ENCODE peak calls at places on chromosomes 13 and 19, in eight cellular contexts. X is right lobe of liver; Z is psoas muscle; J is BJ; Q is lower leg skin; A is CD8-positive, alpha-beta T cell; M is tibial artery; N is heart left ventricle. W is an unnamed sample.

GRCh38 chr19:32642771-32643170 is 32.2 kb downstream of the ANKRD27 start:
- DNase-seq in X (no peak), Z (no peak), J (no peak), Q (no peak), A (peak; percentile 60), M (no peak), N (no peak), W (no peak)

GRCh38 chr13:24063281-24063851 is 97.2 kb upstream of the SPATA13 start:
- DNase-seq in X (no peak), Z (no peak), J (no peak), Q (no peak), A (no peak), M (no peak), N (no peak), W (no peak)

GRCh38 chr13:93788456-93788855 is 561.8 kb downstream of the GPC6 start:
- DNase-seq in X (no peak), Z (no peak), J (no peak), Q (no peak), A (no peak), M (no peak), N (no peak), W (no peak)

GRCh38 chr13:86877449-86877848 is 793.7 kb upstream of the SLITRK5 start:
- DNase-seq in X (no peak), Z (no peak), J (no peak), Q (no peak), A (no peak), M (no peak), N (no peak), W (no peak)

GRCh38 chr19:1183543-1184172 is 9.6 kb upstream of the SBNO2 start:
- DNase-seq in X (peak; percentile 85), Z (no peak), J (no peak), Q (no peak), A (no peak), M (no peak), N (no peak), W (peak; percentile 92)

GRCh38 chr13:50452761-50453160 is 390.7 kb downstream of the DLEU7 start:
- DNase-seq in X (no peak), Z (no peak), J (no peak), Q (no peak), A (no peak), M (no peak), N (no peak), W (no peak)

GRCh38 chr19:33376423-33376822 is 2.9 kb downstream of the CEBPG start:
- DNase-seq in X (peak; percentile 85), Z (peak; percentile 88), J (peak; percentile 50), Q (peak; percentile 95), A (no peak), M (peak; percentile 74), N (peak; percentile 82), W (no peak)

GRCh38 chr13:98022210-98022609 is 68.7 kb downstream of the IPO5 start:
- DNase-seq in X (no peak), Z (no peak), J (peak; percentile 51), Q (no peak), A (no peak), M (no peak), N (no peak), W (no peak)

GRCh38 chr19:18967358-18968146 is 26.5 kb upstream of the HOMER3 start:
- DNase-seq in X (peak; percentile 77), Z (peak; percentile 77), J (no peak), Q (peak; percentile 96), A (no peak), M (peak; percentile 79), N (peak; percentile 74), W (no peak)

GRCh38 chr13:24076124-24076523 is 84.4 kb upstream of the SPATA13 start:
- DNase-seq in X (peak; percentile 61), Z (no peak), J (no peak), Q (no peak), A (no peak), M (no peak), N (no peak), W (no peak)

GRCh38 chr19:53916004-53916403 is 6.9 kb downstream of the CACNG7 start:
- DNase-seq in X (no peak), Z (no peak), J (no peak), Q (no peak), A (no peak), M (no peak), N (no peak), W (no peak)

GRCh38 chr19:35509018-35509652 is 4.3 kb downstream of the DMKN start:
- DNase-seq in X (no peak), Z (no peak), J (no peak), Q (no peak), A (peak; percentile 40), M (no peak), N (no peak), W (no peak)

GRCh38 chr13:30355405-30355741 is 48.0 kb upstream of the KATNAL1 start:
- DNase-seq in X (peak; percentile 49), Z (no peak), J (no peak), Q (peak; percentile 75), A (peak; percentile 63), M (no peak), N (no peak), W (no peak)

GRCh38 chr19:2552859-2553258 is 76.9 kb downstream of the GADD45B start:
- DNase-seq in X (no peak), Z (no peak), J (no peak), Q (no peak), A (peak; percentile 37), M (no peak), N (no peak), W (no peak)

GRCh38 chr19:11321206-11322126 is 18.0 kb downstream of the RAB3D start:
- DNase-seq in X (no peak), Z (no peak), J (no peak), Q (no peak), A (no peak), M (no peak), N (no peak), W (no peak)

GRCh38 chr19:2372076-2372612 is 12.1 kb downstream of the TMPRSS9 start:
- DNase-seq in X (no peak), Z (no peak), J (no peak), Q (no peak), A (no peak), M (no peak), N (no peak), W (no peak)

GRCh38 chr19:41999071-41999877 is 5.2 kb upstream of the ATP1A3 start:
- DNase-seq in X (no peak), Z (no peak), J (no peak), Q (no peak), A (no peak), M (no peak), N (peak; percentile 58), W (no peak)

GRCh38 chr19:41999878-42000208 is 5.8 kb upstream of the ATP1A3 start:
- DNase-seq in X (no peak), Z (no peak), J (no peak), Q (no peak), A (no peak), M (no peak), N (peak; percentile 18), W (no peak)

GRCh38 chr19:41997851-41998229 is 3.8 kb upstream of the ATP1A3 start:
- DNase-seq in X (no peak), Z (no peak), J (no peak), Q (no peak), A (no peak), M (no peak), N (no peak), W (no peak)

GRCh38 chr19:41997121-41997850 is 3.3 kb upstream of the ATP1A3 start:
- DNase-seq in X (peak; percentile 42), Z (peak; percentile 37), J (no peak), Q (no peak), A (peak; percentile 42), M (no peak), N (no peak), W (no peak)

DNA sequence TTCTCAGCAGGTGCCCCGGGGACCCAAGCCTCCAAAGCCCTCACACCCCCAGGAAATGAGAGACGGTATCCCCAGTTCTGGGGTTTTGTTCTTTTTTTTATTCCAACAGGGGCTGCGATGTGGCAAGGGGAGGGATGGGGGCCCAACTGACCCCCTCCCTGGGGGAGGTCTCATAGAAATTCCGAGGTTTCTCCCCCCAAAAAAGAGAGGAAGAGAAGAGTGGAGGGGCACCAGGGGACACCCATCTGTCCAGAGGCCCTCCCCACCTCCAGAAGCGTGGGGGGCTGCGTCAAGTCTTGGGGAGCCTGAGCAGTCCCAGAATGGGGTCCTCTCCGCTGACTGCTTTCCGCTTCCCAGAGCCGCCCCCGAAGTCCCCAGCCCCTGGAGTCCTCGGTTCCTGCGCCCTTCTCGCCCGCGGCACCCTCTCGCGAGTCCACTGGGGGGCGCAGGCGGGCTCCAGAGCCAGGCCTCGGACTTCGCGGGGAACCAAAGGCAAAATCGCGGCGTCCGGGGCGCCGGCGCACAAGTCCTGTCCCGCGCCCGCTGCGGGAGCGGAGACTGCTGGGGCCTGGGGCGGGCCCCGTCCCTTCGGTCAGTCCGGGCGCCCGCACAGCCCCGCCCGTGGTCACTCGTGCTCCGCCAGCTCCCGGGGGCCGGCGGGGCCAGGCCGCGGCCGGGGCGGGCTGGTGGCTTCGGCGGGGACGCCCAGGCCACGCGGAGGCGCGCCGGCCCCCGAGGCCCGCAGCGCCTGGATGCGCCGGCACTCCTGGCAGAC is 4.4 kb upstream of the ATP1A3 start:
- DNase-seq in X (no peak), Z (no peak), J (no peak), Q (no peak), A (peak; percentile 28), M (no peak), N (no peak), W (no peak)
- H3K4me3 ChIP-seq in X (no peak overlapping the region), Z (peak overlapping the region; percentile 36), J (no peak overlapping the region), Q (no peak overlapping the region), A (no peak overlapping the region), M (no peak overlapping the region), N (no peak overlapping the region), W (no peak overlapping the region)

GRCh38 chr13:33722216-33722900 is 95.6 kb upstream of the RFC3 start:
- DNase-seq in X (no peak), Z (no peak), J (no peak), Q (no peak), A (no peak), M (no peak), N (no peak), W (no peak)
- H3K4me3 ChIP-seq in X (no peak overlapping the region), Z (no peak overlapping the region), J (no peak overlapping the region), Q (no peak overlapping the region), A (no peak overlapping the region), M (no peak overlapping the region), N (no peak overlapping the region), W (no peak overlapping the region)

GRCh38 chr13:40983725-40984669 is 35.1 kb downstream of the ELF1 start:
- DNase-seq in X (no peak), Z (no peak), J (no peak), Q (no peak), A (no peak), M (no peak), N (no peak), W (no peak)
- H3K4me3 ChIP-seq in X (no peak overlapping the region), Z (peak overlapping the region; percentile 43), J (no peak overlapping the region), Q (no peak overlapping the region), A (no peak overlapping the region), M (no peak overlapping the region), N (peak overlapping the region; percentile 36), W (peak overlapping the region; percentile 17)

DNA sequence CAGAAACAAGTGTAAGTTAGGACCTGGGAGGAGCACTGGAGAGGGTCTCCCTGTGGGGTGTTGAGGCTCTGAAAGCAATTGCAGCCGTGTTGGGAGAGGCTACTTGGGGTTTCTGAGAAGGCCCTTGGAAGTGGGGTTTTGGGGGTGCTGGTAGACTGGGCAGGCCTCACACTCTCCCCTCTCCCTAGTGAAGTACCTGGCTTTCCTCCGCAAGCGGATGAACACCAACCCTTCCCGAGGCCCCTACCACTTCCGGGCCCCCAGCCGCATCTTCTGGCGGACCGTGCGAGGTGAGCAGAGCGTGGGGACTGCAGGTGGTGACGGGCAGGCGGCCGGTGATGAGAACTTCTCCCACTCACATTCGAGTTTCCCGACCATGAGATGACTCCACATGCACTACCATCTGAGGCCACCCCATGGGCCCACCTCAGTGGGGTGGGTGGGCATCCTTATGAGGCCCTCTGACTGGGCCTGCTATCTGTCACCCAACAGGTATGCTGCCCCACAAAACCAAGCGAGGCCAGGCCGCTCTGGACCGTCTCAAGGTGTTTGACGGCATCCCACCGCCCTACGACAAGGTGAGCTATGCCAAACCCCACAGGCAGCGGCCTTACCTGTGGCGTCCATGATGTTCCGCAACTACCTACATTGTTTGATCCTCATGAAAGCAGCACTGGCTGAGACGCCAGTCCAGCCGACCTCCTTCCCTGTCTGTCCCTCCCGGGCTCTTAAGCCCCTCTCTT is 3.0 kb downstream of the RPL13A start:
- DNase-seq in X (no peak), Z (no peak), J (no peak), Q (no peak), A (no peak), M (no peak), N (no peak), W (no peak)
- H3K4me3 ChIP-seq in X (no peak overlapping the region), Z (peak overlapping the region; percentile 98), J (no peak overlapping the region), Q (no peak overlapping the region), A (no peak overlapping the region), M (no peak overlapping the region), N (no peak overlapping the region), W (no peak overlapping the region)